ENCODE peak calls at places on chromosomes 6 and 20, in five cellular contexts. U, A, X, G and W are unnamed samples.

GRCh38 chr20:61253640-61254511 is 1.8 kb downstream of the CDH4 start:
- DNase-seq in U (no peak), A (no peak), X (peak), G (no peak), W (no peak)

GRCh38 chr20:62749851-62750445 is 41.3 kb downstream of the NTSR1 start:
- DNase-seq in U (no peak), A (no peak), X (no peak), G (no peak), W (peak)

GRCh38 chr6:126625019-126625418 is 285.1 kb downstream of the CENPW start:
- DNase-seq in U (no peak), A (no peak), X (no peak), G (no peak), W (no peak)

GRCh38 chr6:26330835-26331808 is 33.9 kb upstream of the BTN3A2 start:
- DNase-seq in U (peak), A (peak), X (peak), G (no peak), W (no peak)

GRCh38 chr6:107153061-107153460 is 37.7 kb upstream of the BEND3 start:
- DNase-seq in U (no peak), A (no peak), X (no peak), G (no peak), W (no peak)

GRCh38 chr6:101765281-101765680 is 371.8 kb downstream of the GRIK2 start:
- DNase-seq in U (no peak), A (no peak), X (no peak), G (no peak), W (no peak)

GRCh38 chr6:12286381-12287132 is 3.6 kb upstream of the EDN1 start:
- DNase-seq in U (no peak), A (no peak), X (no peak), G (no peak), W (no peak)

GRCh38 chr6:137416376-137417109 is 77.7 kb downstream of the OLIG3 start:
- DNase-seq in U (no peak), A (no peak), X (no peak), G (no peak), W (no peak)

GRCh38 chr6:35443341-35444030 is 8.7 kb upstream of the FANCE start:
- DNase-seq in U (no peak), A (no peak), X (no peak), G (no peak), W (no peak)

GRCh38 chr6:127120787-127121636 is 2.5 kb downstream of the RSPO3 start:
- DNase-seq in U (peak), A (peak), X (peak), G (peak), W (peak)